ENCODE peak calls at places on chromosome 2, in nine cellular contexts. A is BJ; G is CD8-positive, alpha-beta T cell; U is fibroblast of lung; X is A549; Z is astrocyte of the cerebellum; I is epithelial cell of proximal tubule; M is testis; O is RWPE1. Q is an unnamed sample.

GRCh38 chr2:235536711-235537110 is 42.9 kb downstream of the AGAP1 start:
- DNase-seq in A (no peak), G (no peak), U (no peak), X (no peak), Z (no peak), I (no peak), M (no peak), O (no peak), Q (no peak)

GRCh38 chr2:185668710-185669109 is 69.9 kb upstream of the FSIP2 start:
- DNase-seq in A (no peak), G (no peak), U (peak), X (no peak), Z (no peak), I (no peak), M (no peak), O (no peak), Q (no peak)

GRCh38 chr2:119429225-119430000 is 2.2 kb upstream of the TMEM37 start:
- DNase-seq in A (no peak), G (no peak), U (peak), X (no peak), Z (peak), I (no peak), M (no peak), O (no peak), Q (no peak)

GRCh38 chr2:112032615-112033457 is 22.2 kb upstream of the TMEM87B start:
- DNase-seq in A (no peak), G (no peak), U (peak), X (no peak), Z (peak), I (no peak), M (peak), O (peak), Q (no peak)

GRCh38 chr2:176643711-176644110 is 374.5 kb downstream of the MTX2 start:
- DNase-seq in A (no peak), G (no peak), U (no peak), X (peak), Z (no peak), I (no peak), M (peak), O (no peak), Q (no peak)

GRCh38 chr2:38260469-38260868 is 116.6 kb downstream of the ATL2 start:
- DNase-seq in A (no peak), G (no peak), U (no peak), X (no peak), Z (no peak), I (no peak), M (no peak), O (no peak), Q (no peak)

GRCh38 chr2:217838409-217838831 is 164.4 kb downstream of the TNS1 start:
- DNase-seq in A (no peak), G (no peak), U (no peak), X (no peak), Z (no peak), I (no peak), M (no peak), O (no peak), Q (no peak)

GRCh38 chr2:65256088-65256487 is 28.5 kb downstream of the ACTR2 start:
- DNase-seq in A (no peak), G (no peak), U (no peak), X (no peak), Z (no peak), I (no peak), M (no peak), O (no peak), Q (no peak)

GRCh38 chr2:21372654-21373053 is 248.9 kb downstream of the TDRD15 start:
- DNase-seq in A (no peak), G (no peak), U (peak), X (peak), Z (no peak), I (no peak), M (peak), O (no peak), Q (no peak)

GRCh38 chr2:24122-24521 is 22.2 kb downstream of the FAM110C start:
- DNase-seq in A (no peak), G (no peak), U (no peak), X (no peak), Z (no peak), I (no peak), M (no peak), O (no peak), Q (no peak)

GRCh38 chr2:123839326-123839725 is 185.8 kb upstream of the CNTNAP5 start:
- DNase-seq in A (no peak), G (no peak), U (no peak), X (no peak), Z (no peak), I (no peak), M (no peak), O (peak), Q (no peak)

GRCh38 chr2:82827426-82827825 is 1631.7 kb downstream of the SUCLG1 start:
- DNase-seq in A (no peak), G (no peak), U (no peak), X (no peak), Z (no peak), I (no peak), M (no peak), O (no peak), Q (no peak)

DNA sequence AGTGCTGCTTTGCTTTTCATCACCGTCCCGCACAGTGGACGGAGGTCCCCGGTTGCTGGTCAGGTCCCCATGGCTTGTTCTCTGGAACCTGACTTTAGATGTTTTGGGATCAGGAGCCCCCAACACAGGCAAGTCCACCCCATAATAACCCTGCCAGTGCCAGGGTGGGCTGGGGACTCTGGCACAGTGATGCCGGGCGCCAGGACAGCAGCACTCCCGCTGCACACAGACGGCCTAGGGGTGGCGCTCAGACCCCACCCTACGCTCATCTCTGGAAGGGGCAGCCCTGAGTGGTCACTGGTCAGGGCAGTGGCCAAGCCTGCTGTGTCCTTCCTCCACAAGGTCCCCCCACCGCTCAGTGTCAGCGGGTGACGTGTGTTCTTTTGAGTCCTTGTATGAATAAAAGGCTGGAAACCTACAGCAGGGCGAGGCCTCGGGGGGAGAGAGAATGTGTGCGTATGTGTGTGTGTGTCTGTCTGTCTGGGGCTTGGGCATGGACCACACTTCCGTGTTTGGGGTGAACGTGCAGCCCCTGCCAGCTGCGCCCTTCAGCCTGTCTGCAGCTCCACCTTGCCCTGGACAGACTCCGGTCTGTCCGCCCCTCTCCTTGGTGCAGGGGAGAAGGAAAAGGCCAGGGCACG is 32.3 kb downstream of the GPC1 start:
- DNase-seq in A (no peak), G (no peak), U (no peak), X (no peak), Z (no peak), I (no peak), M (peak), O (no peak), Q (no peak)
- TF ChIP-seq CTCF in A (no peak), G (no peak), U (no peak), X (no peak), Z (no peak), I (no peak), M (no peak), O (no peak), Q (no peak)

GRCh38 chr2:172998547-172998946 is 77.1 kb upstream of the MAP3K20 start:
- DNase-seq in A (no peak), G (no peak), U (no peak), X (no peak), Z (no peak), I (no peak), M (no peak), O (peak), Q (no peak)

GRCh38 chr2:172993924-172994717 is 81.5 kb upstream of the MAP3K20 start:
- DNase-seq in A (no peak), G (no peak), U (no peak), X (no peak), Z (no peak), I (no peak), M (no peak), O (no peak), Q (no peak)

GRCh38 chr2:172997031-172997430 is 78.6 kb upstream of the MAP3K20 start:
- DNase-seq in A (no peak), G (no peak), U (no peak), X (no peak), Z (no peak), I (no peak), M (no peak), O (no peak), Q (no peak)

GRCh38 chr2:172996387-172996961 is 79.2 kb upstream of the MAP3K20 start:
- DNase-seq in A (no peak), G (no peak), U (no peak), X (peak), Z (no peak), I (no peak), M (no peak), O (peak), Q (no peak)

DNA sequence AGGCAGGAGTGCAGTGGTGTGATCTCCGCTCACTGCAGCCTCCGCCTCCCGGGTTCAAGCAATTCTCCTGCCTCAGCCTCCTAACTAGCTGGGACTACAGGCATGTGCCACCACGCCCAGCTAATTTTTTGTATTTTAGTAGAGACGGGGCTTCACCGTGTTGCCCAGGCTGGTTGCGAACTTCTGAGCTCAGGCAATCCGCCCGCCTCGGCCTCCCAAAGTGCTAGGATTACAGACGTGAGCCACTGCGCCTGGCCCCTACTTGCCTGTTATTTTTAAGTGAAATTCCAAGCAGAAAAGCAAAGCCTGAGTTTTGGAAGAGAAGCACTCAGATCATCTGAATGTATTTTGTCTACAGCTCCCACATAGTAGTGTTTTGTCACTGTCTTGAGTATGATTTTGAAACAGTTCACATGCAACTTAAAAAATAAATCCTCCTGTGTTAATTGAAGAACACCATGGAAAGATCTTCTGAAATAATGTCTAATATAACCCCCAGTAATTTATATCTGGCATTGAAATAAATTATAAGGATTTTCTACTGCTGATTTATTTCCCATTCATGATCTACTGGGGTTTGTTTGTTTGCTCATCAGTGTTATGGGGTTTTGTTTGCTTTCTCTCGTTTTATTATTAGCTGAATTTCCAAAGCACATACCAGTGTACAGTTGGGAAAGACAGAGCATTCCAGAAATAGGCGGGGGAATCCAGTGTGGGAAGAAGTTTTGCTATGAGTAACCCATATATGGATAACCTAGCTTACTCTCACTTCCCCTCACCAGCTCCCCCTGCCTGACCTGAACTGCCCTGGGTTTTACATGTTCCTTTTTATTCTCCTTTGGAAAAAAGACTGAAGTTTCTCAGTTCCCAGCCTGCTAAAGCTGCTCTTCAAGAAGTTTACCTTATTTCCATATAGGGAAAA is 80.1 kb upstream of the MAP3K20 start:
- DNase-seq in A (peak), G (no peak), U (peak), X (peak), Z (peak), I (peak), M (peak), O (peak), Q (peak)
- TF ChIP-seq CTCF in A (no peak), G (no peak), U (peak), X (peak), Z (peak), I (peak), M (no peak), O (peak), Q (peak)

DNA sequence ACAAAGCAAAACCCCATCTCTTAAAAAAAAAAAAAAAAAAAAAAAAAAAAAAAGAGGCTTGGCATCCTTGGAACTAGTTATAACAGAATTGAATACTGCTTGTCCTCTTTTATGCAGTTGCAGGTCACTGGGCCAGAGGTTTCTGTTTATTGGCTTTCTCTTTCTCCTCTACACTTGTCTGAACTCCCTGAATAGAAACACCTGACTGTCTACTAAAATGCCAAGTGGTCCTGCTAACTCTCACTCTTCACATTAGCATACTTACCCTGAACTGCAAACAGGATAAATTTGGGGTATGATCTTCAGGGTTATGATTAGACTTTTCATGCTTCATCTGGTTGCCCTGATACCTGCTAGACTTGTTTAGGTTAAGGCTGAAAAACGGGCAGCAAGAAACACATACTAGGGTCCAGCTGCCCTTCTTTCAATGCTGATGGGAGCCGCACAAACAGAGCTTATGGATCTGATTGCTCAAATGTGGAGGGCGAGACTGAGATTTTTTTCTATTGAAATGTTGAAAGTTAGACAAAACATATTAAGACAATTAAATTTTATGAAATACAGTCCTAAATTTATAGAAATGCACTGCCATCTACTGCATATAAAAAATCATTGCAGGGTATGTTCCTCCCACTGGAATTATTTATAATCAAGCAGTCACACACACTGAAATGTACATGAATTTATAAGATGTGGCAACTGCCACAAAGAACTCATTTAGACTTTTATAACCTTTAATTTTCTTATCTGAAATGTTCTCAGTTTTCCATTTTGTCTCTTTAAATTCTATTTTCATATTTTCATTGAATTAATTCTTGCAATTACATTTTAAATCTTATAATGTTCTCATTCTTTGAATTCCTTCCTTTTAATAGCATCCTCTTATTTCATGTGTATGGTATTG is 40.8 kb downstream of the GTF3C3 start:
- DNase-seq in A (peak), G (no peak), U (peak), X (peak), Z (peak), I (no peak), M (no peak), O (no peak), Q (peak)
- TF ChIP-seq CTCF in A (peak), G (no peak), U (peak), X (peak), Z (no peak), I (peak), M (peak), O (peak), Q (peak)

DNA sequence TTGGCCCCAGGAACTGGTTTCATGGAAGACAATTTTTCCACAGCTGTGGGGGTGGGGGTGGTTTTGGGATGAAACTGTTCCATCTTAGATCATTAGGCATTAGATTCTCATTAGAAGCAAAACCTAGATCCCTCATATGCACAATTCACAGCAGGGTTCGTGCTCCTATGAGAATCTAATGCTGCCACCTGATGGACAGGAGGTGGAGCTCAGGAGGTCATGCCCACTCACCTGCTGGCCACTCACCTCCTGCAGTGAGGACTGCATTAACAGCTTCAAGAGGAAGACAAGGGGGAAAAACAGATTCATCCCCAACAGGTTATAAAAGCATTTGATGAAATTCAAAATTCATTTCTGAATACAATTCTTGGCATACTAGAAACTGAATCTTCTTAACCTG is 38.5 kb downstream of the THAP4 start:
- DNase-seq in A (no peak), G (no peak), U (no peak), X (peak), Z (no peak), I (no peak), M (no peak), O (no peak), Q (no peak)
- TF ChIP-seq CTCF in A (no peak), G (no peak), U (peak), X (peak), Z (peak), I (peak), M (peak), O (peak), Q (no peak)

GRCh38 chr2:163736433-163737168 is 793 bp upstream of the FIGN start:
- DNase-seq in A (no peak), G (no peak), U (peak), X (peak), Z (no peak), I (no peak), M (peak), O (peak), Q (no peak)
- TF ChIP-seq CTCF in A (peak), G (no peak), U (no peak), X (no peak), Z (peak), I (peak), M (no peak), O (no peak), Q (peak)

GRCh38 chr2:133262888-133263287 is 305.4 kb downstream of the NCKAP5 start:
- DNase-seq in A (no peak), G (no peak), U (peak), X (peak), Z (no peak), I (no peak), M (no peak), O (no peak), Q (no peak)
- TF ChIP-seq CTCF in A (peak), G (no peak), U (peak), X (peak), Z (peak), I (peak), M (no peak), O (peak), Q (peak)